ENCODE peak calls at places on chromosomes 16 and 17, in eight cellular contexts. J is GM12878, L is H1, B is HepG2, W is GM23338, G is K562, A is HCT116, P is endothelial cell of umbilical vein. Z is an unnamed sample.
A peak's percentile ranks its signal among the peaks of the same experiment; 100 is the strongest.

GRCh38 chr17:65243838-65244237 is 106.7 kb downstream of the RGS9 start:
- DNase-seq in J (no peak), L (no peak), B (no peak), W (peak; percentile 62), G (no peak), A (peak; percentile 86), P (peak; percentile 17), Z (no peak)

GRCh38 chr17:75153854-75154194 is 488 bp downstream of the JPT1 start:
- DNase-seq in J (no peak), L (no peak), B (no peak), W (no peak), G (no peak), A (no peak), P (peak; percentile 29), Z (no peak)

GRCh38 chr17:73071387-73071999 is 21.0 kb downstream of the SLC39A11 start:
- DNase-seq in J (no peak), L (no peak), B (peak; percentile 80), W (no peak), G (no peak), A (no peak), P (no peak), Z (no peak)

GRCh38 chr17:3659541-3660111 is 8.8 kb downstream of the TAX1BP3 start:
- DNase-seq in J (no peak), L (no peak), B (no peak), W (no peak), G (peak; percentile 35), A (no peak), P (no peak), Z (no peak)

GRCh38 chr17:66548158-66548557 is 245.7 kb downstream of the PRKCA start:
- DNase-seq in J (no peak), L (no peak), B (peak; percentile 23), W (no peak), G (no peak), A (no peak), P (peak; percentile 46), Z (no peak)

GRCh38 chr17:83125515-83126274 is 46.3 kb downstream of the METRNL start:
- DNase-seq in J (no peak), L (no peak), B (no peak), W (no peak), G (no peak), A (no peak), P (no peak), Z (no peak)

GRCh38 chr16:53430363-53430762 is 3.9 kb upstream of the RBL2 start:
- DNase-seq in J (no peak), L (no peak), B (no peak), W (no peak), G (no peak), A (no peak), P (no peak), Z (no peak)

GRCh38 chr16:27246439-27246838 is 22.1 kb downstream of the NSMCE1 start:
- DNase-seq in J (no peak), L (no peak), B (no peak), W (no peak), G (no peak), A (no peak), P (no peak), Z (no peak)

GRCh38 chr16:5510819-5511370 is 413.3 kb upstream of the EEF2KMT start:
- DNase-seq in J (no peak), L (no peak), B (no peak), W (no peak), G (no peak), A (no peak), P (no peak), Z (no peak)

DNA sequence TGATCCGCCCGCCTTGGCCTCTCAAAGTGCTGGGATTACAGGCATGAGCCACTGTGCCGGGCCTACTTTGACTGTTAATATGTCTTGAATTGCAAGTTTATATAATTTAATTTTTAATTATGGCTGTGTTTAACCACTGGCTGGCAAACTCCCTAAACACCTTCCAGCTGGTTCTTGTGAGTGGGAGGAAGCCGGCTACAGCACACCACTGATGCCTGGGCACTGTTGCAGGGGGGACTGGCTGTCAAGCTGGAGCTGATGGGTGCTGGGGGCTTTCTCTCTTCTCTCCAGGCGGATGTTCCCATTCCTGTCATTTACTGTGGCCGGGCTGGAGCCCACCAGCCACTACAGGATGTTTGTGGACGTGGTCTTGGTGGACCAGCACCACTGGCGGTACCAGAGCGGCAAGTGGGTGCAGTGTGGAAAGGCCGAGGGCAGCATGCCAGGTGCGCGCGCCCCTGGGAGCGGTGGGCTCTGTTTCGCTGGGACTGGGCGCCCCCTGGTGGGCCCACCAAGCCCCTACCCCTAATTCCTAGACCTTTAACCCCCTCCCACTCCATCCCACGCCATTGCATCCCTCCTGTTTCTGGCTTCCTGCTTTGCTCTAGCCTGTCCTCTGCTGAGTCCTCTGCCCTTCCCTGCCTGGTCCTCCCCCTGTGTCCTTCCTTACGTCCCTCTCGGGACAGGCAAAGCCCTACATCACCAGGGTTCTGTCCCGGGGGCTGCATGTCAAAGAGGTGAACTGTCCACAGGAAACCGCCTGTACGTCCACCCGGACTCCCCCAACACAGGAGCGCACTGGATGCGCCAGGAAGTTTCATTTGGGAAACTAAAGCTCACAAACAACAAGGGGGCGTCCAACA is 9.5 kb downstream of the TBX21 start:
- DNase-seq in J (no peak), L (no peak), B (peak; percentile 35), W (peak; percentile 83), G (peak; percentile 80), A (no peak), P (no peak), Z (no peak)
- TF ChIP-seq EZH2 in J (no peak), L (no peak), B (no peak), W (no peak), G (no peak), A (no peak), P (no peak), Z (no peak)

GRCh38 chr16:50692644-50692998 is 785 bp upstream of the NOD2 start:
- DNase-seq in J (no peak), L (no peak), B (no peak), W (no peak), G (no peak), A (no peak), P (no peak), Z (no peak)

GRCh38 chr16:50685456-50686058 is 4.4 kb upstream of the SNX20 start:
- DNase-seq in J (no peak), L (no peak), B (no peak), W (no peak), G (no peak), A (no peak), P (no peak), Z (no peak)

GRCh38 chr16:50690177-50690576 is 3.2 kb upstream of the NOD2 start:
- DNase-seq in J (no peak), L (no peak), B (no peak), W (no peak), G (no peak), A (no peak), P (no peak), Z (no peak)

GRCh38 chr16:50688083-50688482 is 5.3 kb upstream of the NOD2 start:
- DNase-seq in J (no peak), L (no peak), B (no peak), W (no peak), G (no peak), A (no peak), P (no peak), Z (no peak)

GRCh38 chr16:50688867-50689266 is 4.5 kb upstream of the NOD2 start:
- DNase-seq in J (no peak), L (no peak), B (no peak), W (no peak), G (no peak), A (no peak), P (no peak), Z (no peak)
- TF ChIP-seq POLR2AphosphoS5 in J (no peak), L (no peak), B (no peak), W (no peak), G (no peak), A (no peak), P (no peak), Z (no peak)

DNA sequence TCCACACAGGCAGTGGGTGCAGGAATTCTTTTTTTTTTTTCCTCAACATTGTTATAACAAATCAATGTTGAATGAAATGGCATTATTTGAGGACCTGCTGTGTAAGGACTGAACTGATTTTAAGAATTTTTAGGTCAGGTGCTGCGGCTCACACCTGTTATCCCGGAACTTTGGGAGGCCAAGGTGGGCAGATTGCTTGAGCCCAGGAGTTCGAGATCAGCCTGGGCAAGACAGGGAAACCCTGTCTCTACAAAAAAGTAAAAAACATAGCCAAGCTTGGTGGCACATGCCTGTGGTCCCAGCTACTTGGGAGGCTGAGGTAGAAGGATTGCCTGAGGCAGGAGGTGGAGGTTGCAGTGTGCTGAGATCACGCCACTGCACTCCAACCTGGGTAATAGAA is 12.4 kb downstream of the MPRIP start:
- DNase-seq in J (no peak), L (no peak), B (no peak), W (no peak), G (no peak), A (no peak), P (no peak), Z (no peak)
- H3K27ac ChIP-seq in J (no peak overlapping the region), L (no peak overlapping the region), B (no peak overlapping the region), W (peak overlapping the region; percentile 26), G (no peak overlapping the region), A (no peak overlapping the region), P (no peak overlapping the region), Z (no peak overlapping the region)

GRCh38 chr16:3170440-3171180 is 17.4 kb upstream of the OR1F1 start:
- DNase-seq in J (no peak), L (no peak), B (no peak), W (peak; percentile 87), G (no peak), A (no peak), P (no peak), Z (no peak)

GRCh38 chr16:3174618-3175148 is 13.3 kb upstream of the OR1F1 start:
- DNase-seq in J (no peak), L (no peak), B (no peak), W (peak; percentile 56), G (no peak), A (no peak), P (no peak), Z (no peak)

GRCh38 chr16:3173892-3174617 is 13.9 kb upstream of the OR1F1 start:
- DNase-seq in J (no peak), L (no peak), B (peak; percentile 65), W (peak; percentile 97), G (peak; percentile 69), A (no peak), P (no peak), Z (no peak)

GRCh38 chr16:3171181-3171854 is 16.7 kb upstream of the OR1F1 start:
- DNase-seq in J (no peak), L (no peak), B (no peak), W (no peak), G (no peak), A (no peak), P (no peak), Z (no peak)

GRCh38 chr16:3171855-3172593 is 16.0 kb upstream of the OR1F1 start:
- DNase-seq in J (no peak), L (no peak), B (peak; percentile 67), W (peak; percentile 85), G (peak; percentile 73), A (no peak), P (no peak), Z (no peak)
- TF ChIP-seq EZH2 in J (no peak), L (no peak), B (no peak), W (no peak), G (no peak), A (no peak), P (no peak), Z (no peak)